ENCODE peak calls at places on chromosomes 12 and 14, in nine cellular contexts. D is right atrium auricular region, B is HuH-7, W is nephron progenitor cell, N is ACHN, P is left lung, Q is AG20443, J is RKO, U is left ventricle myocardium superior. L is an unnamed sample.

GRCh38 chr12:47270782-47271664 is 191.3 kb upstream of the AMIGO2 start:
- DNase-seq in D (no peak), B (no peak), W (no peak), N (peak; percentile 100), P (no peak), Q (peak; percentile 63), J (peak; percentile 12), U (no peak), L (no peak)

GRCh38 chr12:129902371-129903091 is 1.3 kb downstream of the TMEM132D start:
- DNase-seq in D (no peak), B (no peak), W (no peak), N (no peak), P (no peak), Q (no peak), J (no peak), U (no peak), L (no peak)

GRCh38 chr14:58092231-58092630 is 59.8 kb downstream of the ARMH4 start:
- DNase-seq in D (no peak), B (no peak), W (no peak), N (no peak), P (no peak), Q (no peak), J (no peak), U (no peak), L (no peak)

GRCh38 chr12:91854725-91855124 is 290.9 kb downstream of the BTG1 start:
- DNase-seq in D (no peak), B (no peak), W (no peak), N (no peak), P (no peak), Q (no peak), J (no peak), U (no peak), L (no peak)

GRCh38 chr14:74566174-74567125 is 45.6 kb downstream of the LTBP2 start:
- DNase-seq in D (no peak), B (no peak), W (no peak), N (no peak), P (no peak), Q (no peak), J (no peak), U (no peak), L (no peak)

GRCh38 chr12:13094349-13094748 is 9.1 kb downstream of the GSG1 start:
- DNase-seq in D (no peak), B (no peak), W (no peak), N (peak; percentile 47), P (no peak), Q (peak; percentile 63), J (peak; percentile 47), U (no peak), L (peak; percentile 14)

GRCh38 chr14:101255765-101256125 is 305.6 kb upstream of the DIO3 start:
- DNase-seq in D (no peak), B (no peak), W (no peak), N (no peak), P (no peak), Q (no peak), J (no peak), U (no peak), L (no peak)

GRCh38 chr12:101298426-101298825 is 18.5 kb downstream of the UTP20 start:
- DNase-seq in D (no peak), B (no peak), W (no peak), N (no peak), P (no peak), Q (peak; percentile 61), J (peak; percentile 49), U (no peak), L (no peak)

GRCh38 chr12:30515351-30515750 is 180.3 kb downstream of the IPO8 start:
- DNase-seq in D (no peak), B (no peak), W (no peak), N (peak; percentile 25), P (no peak), Q (no peak), J (peak; percentile 37), U (no peak), L (no peak)